ENCODE peak calls at places on chromosomes 11 and 22, in four cellular contexts. Y, B, K and E are unnamed samples.
A peak's percentile ranks its signal among the peaks of the same experiment; 100 is the strongest.

GRCh38 chr11:92123540-92123939 is 101.1 kb upstream of the FAT3 start:
- DNase-seq in Y (no peak), K (no peak), B (no peak), E (no peak)

GRCh38 chr11:45092901-45093760 is 53.3 kb upstream of the PRDM11 start:
- DNase-seq in B (peak; percentile 96), Y (no peak), K (peak; percentile 18), E (no peak)

GRCh38 chr11:131670876-131671275 is 300.5 kb downstream of the NTM start:
- DNase-seq in B (no peak), Y (peak; percentile 51), K (no peak), E (peak; percentile 77)

GRCh38 chr22:23058481-23059336 is 11.6 kb upstream of the GNAZ start:
- DNase-seq in Y (peak; percentile 62), B (no peak), K (no peak), E (peak; percentile 37)

GRCh38 chr11:11982461-11982860 is 26.0 kb downstream of the DKK3 start:
- DNase-seq in Y (no peak), K (no peak), B (no peak), E (peak; percentile 89)

GRCh38 chr11:78100276-78101040 is 20.8 kb upstream of the NDUFC2 start:
- DNase-seq in B (no peak), K (no peak), Y (no peak), E (no peak)

GRCh38 chr11:75814369-75814685 is 683 bp upstream of the UVRAG start:
- DNase-seq in Y (no peak), K (no peak), B (no peak), E (no peak)

GRCh38 chr11:44539971-44540370 is 25.5 kb upstream of the CD82 start:
- DNase-seq in K (no peak), B (no peak), Y (peak; percentile 42), E (no peak)

GRCh38 chr22:23219787-23220484 is 39.6 kb downstream of the BCR start:
- DNase-seq in B (peak; percentile 94), Y (no peak), K (no peak), E (no peak)

GRCh38 chr11:73240190-73240781 is 22.2 kb downstream of the P2RY2 start:
- DNase-seq in B (no peak), Y (peak; percentile 89), K (no peak), E (no peak)

GRCh38 chr11:22730319-22730718 is 63.9 kb downstream of the GAS2 start:
- DNase-seq in Y (no peak), K (peak; percentile 6), B (peak; percentile 13), E (no peak)

GRCh38 chr22:35752172-35752832 is 34.6 kb downstream of the APOL5 start:
- DNase-seq in Y (no peak), B (peak; percentile 13), K (no peak), E (no peak)

GRCh38 chr11:55457641-55458040 is 89.9 kb downstream of the OR4A15 start:
- DNase-seq in Y (no peak), B (no peak), K (no peak), E (no peak)

GRCh38 chr22:47040486-47041145 is 278.2 kb downstream of the TBC1D22A start:
- DNase-seq in B (no peak), K (no peak), Y (peak; percentile 54), E (no peak)

GRCh38 chr22:26642465-26643367 is 14.7 kb upstream of the MIAT start:
- DNase-seq in K (peak; percentile 69), B (peak; percentile 84), Y (no peak), E (no peak)

GRCh38 chr11:80899381-80899780 is 1458.6 kb upstream of the TENM4 start:
- DNase-seq in Y (no peak), K (peak; percentile 36), B (peak; percentile 5), E (no peak)

GRCh38 chr22:47548953-47549740 is 786.7 kb downstream of the TBC1D22A start:
- DNase-seq in B (no peak), Y (peak; percentile 46), K (no peak), E (no peak)

GRCh38 chr22:49168219-49168813 is 659.4 kb downstream of the BRD1 start:
- DNase-seq in Y (peak; percentile 32), B (no peak), K (no peak), E (no peak)

GRCh38 chr11:103624708-103625623 is 411.5 kb upstream of the DDI1 start:
- DNase-seq in B (no peak), Y (no peak), K (peak; percentile 13), E (no peak)

GRCh38 chr22:43385770-43386641 is 25.8 kb upstream of the MPPED1 start:
- DNase-seq in Y (peak; percentile 94), K (peak; percentile 80), B (peak; percentile 84), E (peak; percentile 93)

GRCh38 chr11:10490032-10490397 is 35.0 kb downstream of the AMPD3 start:
- DNase-seq in B (no peak), Y (peak; percentile 72), K (no peak), E (peak; percentile 85)

GRCh38 chr11:66188580-66188979 is 79.9 kb upstream of the RAB1B start:
- DNase-seq in B (peak; percentile 20), Y (no peak), K (peak; percentile 7), E (no peak)

GRCh38 chr11:8693010-8693551 is 10.5 kb downstream of the RPL27A start:
- DNase-seq in B (no peak), K (no peak), Y (no peak), E (peak; percentile 53)

GRCh38 chr22:35301370-35301874 is 1.7 kb downstream of the TOM1 start:
- DNase-seq in B (peak; percentile 96), Y (no peak), K (peak; percentile 62), E (peak; percentile 75)

GRCh38 chr11:110710520-110711381 is 1.5 kb downstream of the ARHGAP20 start:
- DNase-seq in K (no peak), Y (peak; percentile 81), B (no peak), E (peak; percentile 90)

GRCh38 chr11:10021563-10021962 is 272.5 kb downstream of the SBF2 start:
- DNase-seq in K (no peak), B (no peak), Y (no peak), E (no peak)

GRCh38 chr11:115501895-115502589 is 2.2 kb downstream of the CADM1 start:
- DNase-seq in Y (no peak), B (peak; percentile 4), K (no peak), E (no peak)

GRCh38 chr11:59173080-59173963 is 1.4 kb downstream of the DTX4 start:
- DNase-seq in K (no peak), B (peak; percentile 20), Y (no peak), E (no peak)

GRCh38 chr11:103940542-103940941 is 95.9 kb upstream of the DDI1 start:
- DNase-seq in B (no peak), Y (no peak), K (no peak), E (no peak)

GRCh38 chr11:2362414-2362813 is 14.7 kb upstream of the CD81 start:
- DNase-seq in B (no peak), K (no peak), Y (peak; percentile 45), E (no peak)

GRCh38 chr11:76724162-76724768 is 53.7 kb upstream of the LRRC32 start:
- DNase-seq in K (peak; percentile 13), Y (peak; percentile 19), B (peak; percentile 27), E (no peak)